ENCODE peak calls at places on chromosomes 7 and 10, in five cellular contexts. R is H9, C is H1, E is trophoblast cell, Z is mesenchymal stem cell. K is an unnamed sample.

GRCh38 chr10:125985557-125986246 is 89.3 kb downstream of the FANK1 start:
- DNase-seq in R (no peak), C (no peak), E (no peak), Z (no peak), K (no peak)

GRCh38 chr7:107659666-107660065 is 962 bp upstream of the SLC26A4 start:
- DNase-seq in R (no peak), C (no peak), E (peak), Z (peak), K (no peak)

GRCh38 chr7:143467724-143468123 is 9.9 kb upstream of the TAS2R41 start:
- DNase-seq in R (no peak), C (no peak), E (no peak), Z (no peak), K (no peak)

GRCh38 chr10:37268266-37268665 is 142.9 kb downstream of the ANKRD30A start:
- DNase-seq in R (no peak), C (no peak), E (peak), Z (no peak), K (no peak)

GRCh38 chr10:106467506-106467905 is 697.0 kb downstream of the SORCS1 start:
- DNase-seq in R (peak), C (no peak), E (no peak), Z (no peak), K (no peak)

GRCh38 chr10:74018241-74018640 is 20.3 kb downstream of the VCL start:
- DNase-seq in R (no peak), C (no peak), E (no peak), Z (no peak), K (no peak)

GRCh38 chr7:132979524-132979923 is 102.4 kb downstream of the CHCHD3 start:
- DNase-seq in R (no peak), C (no peak), E (no peak), Z (no peak), K (no peak)

GRCh38 chr7:138480527-138480926 is 20.5 kb downstream of the TRIM24 start:
- DNase-seq in R (no peak), C (no peak), E (no peak), Z (no peak), K (no peak)

GRCh38 chr10:16893664-16894063 is 76.4 kb upstream of the RSU1 start:
- DNase-seq in R (no peak), C (no peak), E (no peak), Z (no peak), K (no peak)

GRCh38 chr10:34520084-34520483 is 295.0 kb downstream of the PARD3 start:
- DNase-seq in R (no peak), C (no peak), E (peak), Z (no peak), K (no peak)

GRCh38 chr7:147896121-147896520 is 694.4 kb upstream of the C7orf33 start:
- DNase-seq in R (no peak), C (no peak), E (no peak), Z (no peak), K (no peak)

GRCh38 chr7:974820-975681 is at the start of gene COX19:
- DNase-seq in R (peak), C (peak), E (peak), Z (peak), K (peak)

GRCh38 chr10:127036987-127037386 is 131.8 kb downstream of the DOCK1 start:
- DNase-seq in R (no peak), C (no peak), E (no peak), Z (no peak), K (no peak)

GRCh38 chr7:36986429-36987362 is 262.4 kb upstream of the AOAH start:
- DNase-seq in R (peak), C (peak), E (peak), Z (peak), K (peak)

GRCh38 chr7:100426516-100426915 is 2.0 kb downstream of the ZCWPW1 start:
- DNase-seq in R (no peak), C (no peak), E (no peak), Z (no peak), K (no peak)

GRCh38 chr7:135855836-135856235 is 107.2 kb upstream of the FAM180A start:
- DNase-seq in R (no peak), C (no peak), E (no peak), Z (peak), K (no peak)

GRCh38 chr7:74173491-74173865 is 678 bp upstream of the EIF4H start:
- DNase-seq in R (no peak), C (no peak), E (no peak), Z (no peak), K (no peak)

GRCh38 chr10:49076741-49077521 is 38.4 kb downstream of the VSTM4 start:
- DNase-seq in R (no peak), C (peak), E (no peak), Z (no peak), K (no peak)

GRCh38 chr10:50577681-50578350 is 45.9 kb downstream of the SGMS1 start:
- DNase-seq in R (no peak), C (no peak), E (peak), Z (peak), K (no peak)

GRCh38 chr7:240887-241421 is 48.6 kb downstream of the FAM20C start:
- DNase-seq in R (peak), C (no peak), E (peak), Z (peak), K (no peak)

GRCh38 chr7:98110249-98111022 is 3.8 kb downstream of the LMTK2 start:
- DNase-seq in R (no peak), C (no peak), E (no peak), Z (no peak), K (no peak)

GRCh38 chr7:27116521-27116946 is 14.0 kb downstream of the HOXA4 start:
- DNase-seq in R (no peak), C (no peak), E (no peak), Z (no peak), K (no peak)

GRCh38 chr7:74134117-74134539 is 40.0 kb upstream of the EIF4H start:
- DNase-seq in R (no peak), C (no peak), E (peak), Z (peak), K (no peak)

GRCh38 chr7:44650772-44651171 is 44.3 kb downstream of the OGDH start:
- DNase-seq in R (no peak), C (no peak), E (peak), Z (no peak), K (no peak)

GRCh38 chr10:23150610-23151009 is 41.5 kb upstream of the PTF1A start:
- DNase-seq in R (no peak), C (no peak), E (no peak), Z (no peak), K (no peak)

GRCh38 chr7:100022621-100023020 is 7.2 kb downstream of the ZKSCAN1 start:
- DNase-seq in R (no peak), C (no peak), E (peak), Z (no peak), K (no peak)

GRCh38 chr10:111515264-111515663 is 438.4 kb downstream of the ADRA2A start:
- DNase-seq in R (no peak), C (no peak), E (no peak), Z (no peak), K (no peak)

GRCh38 chr7:106031271-106032029 is 68.4 kb downstream of the CDHR3 start:
- DNase-seq in R (no peak), C (no peak), E (no peak), Z (no peak), K (no peak)

GRCh38 chr7:26291699-26292538 is at the start of gene SNX10:
- DNase-seq in R (peak), C (peak), E (peak), Z (peak), K (peak)

GRCh38 chr7:70647801-70648491 is 484.0 kb upstream of the GALNT17 start:
- DNase-seq in R (no peak), C (no peak), E (no peak), Z (peak), K (no peak)

GRCh38 chr10:51694369-51694768 is 5.0 kb downstream of the CSTF2T start:
- DNase-seq in R (no peak), C (no peak), E (no peak), Z (no peak), K (no peak)

GRCh38 chr10:89073719-89074118 is 83.1 kb downstream of the FAS start:
- DNase-seq in R (no peak), C (no peak), E (no peak), Z (peak), K (no peak)

GRCh38 chr7:6252310-6252709 is 20.1 kb downstream of the CYTH3 start:
- DNase-seq in R (no peak), C (no peak), E (no peak), Z (peak), K (no peak)

GRCh38 chr7:6251653-6252052 is 20.8 kb downstream of the CYTH3 start:
- DNase-seq in R (no peak), C (no peak), E (no peak), Z (no peak), K (no peak)

GRCh38 chr7:6248581-6248980 is 23.8 kb downstream of the CYTH3 start:
- DNase-seq in R (no peak), C (no peak), E (peak), Z (peak), K (no peak)

GRCh38 chr7:6252748-6253147 is 19.7 kb downstream of the CYTH3 start:
- DNase-seq in R (no peak), C (no peak), E (no peak), Z (no peak), K (no peak)

GRCh38 chr7:6250364-6250833 is 22.0 kb downstream of the CYTH3 start:
- DNase-seq in R (no peak), C (no peak), E (peak), Z (no peak), K (no peak)
- H4K91ac ChIP-seq in R (no peak), C (no peak), E (no peak), Z (no peak), K (no peak)

GRCh38 chr7:35390146-35390545 is 136.2 kb upstream of the TBX20 start:
- DNase-seq in R (no peak), C (no peak), E (no peak), Z (no peak), K (no peak)

GRCh38 chr7:35384761-35385700 is 131.1 kb upstream of the TBX20 start:
- DNase-seq in R (no peak), C (no peak), E (no peak), Z (no peak), K (no peak)

GRCh38 chr7:35389636-35390035 is 135.7 kb upstream of the TBX20 start:
- DNase-seq in R (no peak), C (no peak), E (no peak), Z (no peak), K (no peak)

GRCh38 chr7:35386082-35386815 is 132.3 kb upstream of the TBX20 start:
- DNase-seq in R (no peak), C (no peak), E (no peak), Z (no peak), K (no peak)

DNA sequence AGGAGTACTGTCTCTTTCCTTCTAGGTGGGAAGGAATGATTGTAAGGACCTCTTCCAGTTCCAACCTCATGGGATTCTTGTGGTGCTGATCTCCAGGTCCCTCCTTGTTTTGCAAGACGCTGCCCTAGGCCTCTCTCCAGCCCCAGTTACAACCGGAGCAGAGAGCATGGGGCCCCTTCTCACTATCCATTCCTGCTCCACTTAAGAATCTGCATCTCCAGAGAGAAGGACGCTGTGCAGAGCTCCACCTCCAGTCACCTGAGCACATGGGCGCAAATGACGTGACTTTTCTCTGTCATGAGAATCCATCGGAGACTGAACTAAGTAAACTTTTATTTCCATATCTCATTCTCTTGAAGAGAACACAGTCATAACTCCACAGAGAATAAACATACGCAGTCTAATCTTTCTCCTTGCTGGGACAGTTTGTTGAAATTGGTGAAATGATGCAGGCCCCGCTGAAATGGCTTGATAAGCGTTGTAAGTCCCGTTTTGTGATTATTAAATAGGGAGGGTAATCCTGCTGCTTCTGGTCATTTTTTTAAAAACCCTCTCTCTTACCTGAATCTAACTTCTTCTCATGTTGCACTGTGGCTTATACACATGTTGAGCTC is 133.0 kb upstream of the TBX20 start:
- DNase-seq in R (no peak), C (no peak), E (no peak), Z (no peak), K (no peak)
- H2BK12ac ChIP-seq in R (no peak), C (no peak), E (no peak), Z (no peak), K (no peak)

GRCh38 chr10:76354921-76355320 is 923.5 kb downstream of the LRMDA start:
- DNase-seq in R (no peak), C (no peak), E (no peak), Z (no peak), K (no peak)

GRCh38 chr10:76353124-76353851 is 921.9 kb downstream of the LRMDA start:
- DNase-seq in R (no peak), C (no peak), E (no peak), Z (peak), K (no peak)

GRCh38 chr10:76352300-76352699 is 920.9 kb downstream of the LRMDA start:
- DNase-seq in R (no peak), C (no peak), E (peak), Z (peak), K (no peak)

GRCh38 chr10:76354349-76354748 is 922.9 kb downstream of the LRMDA start:
- DNase-seq in R (no peak), C (no peak), E (no peak), Z (no peak), K (no peak)

DNA sequence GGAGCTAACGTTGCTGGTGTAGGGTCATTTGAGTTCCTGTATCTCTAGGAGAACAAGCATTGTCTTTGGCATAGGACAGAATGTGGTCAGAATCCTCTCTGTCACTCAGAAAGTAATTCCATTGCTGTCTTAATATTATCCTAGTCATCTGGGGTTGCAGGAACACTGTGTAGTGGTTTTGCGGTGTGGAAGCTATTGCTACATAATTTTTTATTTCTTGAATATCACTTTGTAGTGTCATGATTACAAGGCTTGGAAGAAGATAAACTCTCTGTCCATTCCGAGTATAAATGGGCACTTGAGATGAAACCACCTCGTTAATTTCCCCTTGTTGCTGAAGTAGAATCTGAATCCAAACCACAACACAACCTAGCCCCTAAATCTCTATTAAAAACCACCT is 919.2 kb downstream of the LRMDA start:
- DNase-seq in R (no peak), C (no peak), E (no peak), Z (no peak), K (no peak)
- H4K91ac ChIP-seq in R (no peak), C (no peak), E (no peak), Z (no peak), K (no peak)

GRCh38 chr10:28577506-28577905 is 44.6 kb downstream of the WAC start:
- DNase-seq in R (no peak), C (no peak), E (no peak), Z (no peak), K (no peak)
- H2BK12ac ChIP-seq in R (no peak), C (no peak), E (no peak), Z (no peak), K (no peak)

GRCh38 chr10:96043895-96044580 is 655 bp downstream of the CCNJ start:
- DNase-seq in R (peak), C (peak), E (peak), Z (peak), K (peak)
- H4K91ac ChIP-seq in R (peak), C (peak), E (peak), Z (peak), K (peak)

DNA sequence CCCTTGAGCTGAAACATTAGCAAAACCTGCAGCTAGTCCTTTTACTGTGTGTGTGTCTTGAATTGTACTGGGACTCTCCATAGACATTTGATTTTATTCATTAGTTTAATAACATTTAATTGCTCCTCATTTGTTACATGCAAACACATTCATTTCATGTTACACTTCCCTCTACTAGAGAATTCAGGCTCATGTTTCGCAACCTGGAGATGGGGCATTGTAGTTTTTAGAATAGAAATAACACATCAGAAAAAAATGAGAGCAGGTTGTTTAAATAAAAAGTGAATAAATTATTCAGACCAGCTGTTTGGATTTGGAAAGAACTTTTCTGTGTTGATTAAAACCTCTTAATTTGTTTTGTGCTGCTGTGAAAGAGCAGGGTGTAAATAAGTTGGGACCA is 243.9 kb downstream of the ETV1 start:
- DNase-seq in R (no peak), C (no peak), E (no peak), Z (no peak), K (no peak)
- H2BK12ac ChIP-seq in R (no peak), C (no peak), E (no peak), Z (no peak), K (no peak)

K was measured in neuronal stem cell.